ENCODE peak calls at places on chromosomes 5 and 9, in nine cellular contexts. V, Z, H, O, F, X, W, R and N are unnamed samples.

GRCh38 chr5:113294341-113295110 is 140.3 kb downstream of the TSSK1B start:
- DNase-seq in V (peak), Z (peak), H (peak), O (peak), F (peak), X (peak), W (peak), R (peak), N (peak)

GRCh38 chr9:32339424-32339823 is 45.0 kb upstream of the ACO1 start:
- DNase-seq in V (no peak), Z (no peak), H (no peak), O (no peak), F (no peak), X (no peak), W (no peak), R (no peak), N (no peak)

GRCh38 chr5:77449277-77449676 is 42.8 kb downstream of the WDR41 start:
- DNase-seq in V (no peak), Z (no peak), H (no peak), O (no peak), F (no peak), X (no peak), W (no peak), R (peak), N (no peak)

GRCh38 chr9:101758300-101758930 is 20.0 kb upstream of the GRIN3A start:
- DNase-seq in V (no peak), Z (no peak), H (no peak), O (no peak), F (no peak), X (no peak), W (no peak), R (no peak), N (no peak)

GRCh38 chr5:115840825-115841224 is 540 bp downstream of the ATG12 start:
- DNase-seq in V (no peak), Z (no peak), H (no peak), O (no peak), F (no peak), X (no peak), W (no peak), R (no peak), N (peak)

GRCh38 chr9:137974746-137975526 is 97.4 kb downstream of the CACNA1B start:
- DNase-seq in V (no peak), Z (no peak), H (no peak), O (no peak), F (no peak), X (no peak), W (no peak), R (no peak), N (peak)

GRCh38 chr9:36049408-36049807 is 12.7 kb downstream of the RECK start:
- DNase-seq in V (no peak), Z (no peak), H (no peak), O (no peak), F (no peak), X (no peak), W (no peak), R (no peak), N (peak)

GRCh38 chr5:154273028-154273617 is 82.6 kb downstream of the GALNT10 start:
- DNase-seq in V (peak), Z (peak), H (no peak), O (peak), F (no peak), X (no peak), W (no peak), R (peak), N (peak)